ENCODE peak calls at places on chromosomes 12 and 14, in nine cellular contexts. One of them, this sample, is unnamed.
A peak's percentile ranks its signal among the peaks of the same experiment; 100 is the strongest.

GRCh38 chr14:100860556-100861187 is 34.8 kb downstream of the MEG3 start:
- DNase-seq in astrocyte: no peak
- DNase-seq in aorta: peak; percentile 56
- DNase-seq in uterus: no peak
- DNase-seq in CD4-positive, alpha-beta memory T cell: no peak
- DNase-seq in small intestine: no peak
- DNase-seq in tibial artery: no peak
- DNase-seq in kidney: peak; percentile 45
- DNase-seq in CD8-positive, alpha-beta T cell: no peak
- DNase-seq in this sample: no peak

GRCh38 chr14:22887990-22888378 is 5.0 kb downstream of the REM2 start:
- DNase-seq in CD4-positive, alpha-beta memory T cell: peak; percentile 47
- DNase-seq in astrocyte: no peak
- DNase-seq in uterus: no peak
- DNase-seq in tibial artery: peak; percentile 53
- DNase-seq in aorta: peak; percentile 69
- DNase-seq in CD8-positive, alpha-beta T cell: no peak
- DNase-seq in kidney: no peak
- DNase-seq in small intestine: no peak
- DNase-seq in this sample: no peak

GRCh38 chr12:2364566-2365165 is 311.9 kb downstream of the CACNA1C start:
- DNase-seq in astrocyte: no peak
- DNase-seq in tibial artery: no peak
- DNase-seq in CD8-positive, alpha-beta T cell: no peak
- DNase-seq in uterus: no peak
- DNase-seq in small intestine: no peak
- DNase-seq in CD4-positive, alpha-beta memory T cell: no peak
- DNase-seq in aorta: no peak
- DNase-seq in kidney: no peak
- DNase-seq in this sample: no peak

GRCh38 chr12:45756666-45757065 is 27.2 kb downstream of the ARID2 start:
- DNase-seq in tibial artery: no peak
- DNase-seq in astrocyte: no peak
- DNase-seq in CD8-positive, alpha-beta T cell: no peak
- DNase-seq in aorta: no peak
- DNase-seq in CD4-positive, alpha-beta memory T cell: no peak
- DNase-seq in uterus: no peak
- DNase-seq in kidney: no peak
- DNase-seq in small intestine: no peak
- DNase-seq in this sample: peak; percentile 8

GRCh38 chr12:11607313-11608081 is 42.0 kb upstream of the ETV6 start:
- DNase-seq in uterus: no peak
- DNase-seq in CD8-positive, alpha-beta T cell: no peak
- DNase-seq in tibial artery: no peak
- DNase-seq in astrocyte: peak; percentile 76
- DNase-seq in kidney: no peak
- DNase-seq in small intestine: peak; percentile 91
- DNase-seq in aorta: no peak
- DNase-seq in CD4-positive, alpha-beta memory T cell: no peak
- DNase-seq in this sample: no peak

GRCh38 chr12:76201316-76201715 is 116.8 kb upstream of the NAP1L1 start:
- DNase-seq in CD8-positive, alpha-beta T cell: no peak
- DNase-seq in aorta: no peak
- DNase-seq in uterus: no peak
- DNase-seq in astrocyte: no peak
- DNase-seq in small intestine: no peak
- DNase-seq in CD4-positive, alpha-beta memory T cell: no peak
- DNase-seq in kidney: no peak
- DNase-seq in tibial artery: no peak
- DNase-seq in this sample: no peak

GRCh38 chr12:52191841-52192791 is at the start of gene KRT80:
- DNase-seq in small intestine: peak; percentile 93
- DNase-seq in astrocyte: peak; percentile 99
- DNase-seq in CD8-positive, alpha-beta T cell: no peak
- DNase-seq in tibial artery: peak; percentile 96
- DNase-seq in aorta: peak; percentile 98
- DNase-seq in kidney: peak; percentile 96
- DNase-seq in uterus: peak; percentile 92
- DNase-seq in CD4-positive, alpha-beta memory T cell: no peak
- DNase-seq in this sample: peak; percentile 98

GRCh38 chr12:23949212-23950010 is at the start of gene SOX5:
- DNase-seq in CD8-positive, alpha-beta T cell: no peak
- DNase-seq in astrocyte: peak; percentile 75
- DNase-seq in uterus: peak; percentile 18
- DNase-seq in CD4-positive, alpha-beta memory T cell: no peak
- DNase-seq in small intestine: no peak
- DNase-seq in aorta: peak; percentile 79
- DNase-seq in tibial artery: peak; percentile 75
- DNase-seq in kidney: peak; percentile 55
- DNase-seq in this sample: peak; percentile 18

GRCh38 chr14:99850705-99851104 is 57.5 kb downstream of the EML1 start:
- DNase-seq in kidney: no peak
- DNase-seq in CD8-positive, alpha-beta T cell: no peak
- DNase-seq in astrocyte: no peak
- DNase-seq in aorta: no peak
- DNase-seq in uterus: no peak
- DNase-seq in small intestine: no peak
- DNase-seq in CD4-positive, alpha-beta memory T cell: no peak
- DNase-seq in tibial artery: no peak
- DNase-seq in this sample: no peak

GRCh38 chr12:88570103-88570502 is 10.2 kb downstream of the KITLG start:
- DNase-seq in aorta: no peak
- DNase-seq in small intestine: no peak
- DNase-seq in kidney: no peak
- DNase-seq in astrocyte: peak; percentile 74
- DNase-seq in CD8-positive, alpha-beta T cell: no peak
- DNase-seq in CD4-positive, alpha-beta memory T cell: no peak
- DNase-seq in uterus: peak; percentile 47
- DNase-seq in tibial artery: no peak
- DNase-seq in this sample: no peak

GRCh38 chr12:29681996-29682534 is 101.7 kb downstream of the TMTC1 start:
- DNase-seq in astrocyte: peak; percentile 11
- DNase-seq in CD4-positive, alpha-beta memory T cell: no peak
- DNase-seq in CD8-positive, alpha-beta T cell: no peak
- DNase-seq in aorta: no peak
- DNase-seq in uterus: no peak
- DNase-seq in tibial artery: no peak
- DNase-seq in small intestine: no peak
- DNase-seq in kidney: no peak
- DNase-seq in this sample: peak; percentile 33

GRCh38 chr12:108333898-108334699 is 5.0 kb downstream of the CMKLR1 start:
- DNase-seq in uterus: no peak
- DNase-seq in CD4-positive, alpha-beta memory T cell: no peak
- DNase-seq in CD8-positive, alpha-beta T cell: no peak
- DNase-seq in tibial artery: peak; percentile 63
- DNase-seq in aorta: peak; percentile 34
- DNase-seq in small intestine: no peak
- DNase-seq in astrocyte: peak; percentile 17
- DNase-seq in kidney: no peak
- DNase-seq in this sample: peak; percentile 58

GRCh38 chr12:106136263-106136662 is 2.5 kb downstream of the NUAK1 start:
- DNase-seq in CD4-positive, alpha-beta memory T cell: no peak
- DNase-seq in small intestine: peak; percentile 73
- DNase-seq in CD8-positive, alpha-beta T cell: peak; percentile 66
- DNase-seq in astrocyte: peak; percentile 76
- DNase-seq in uterus: peak; percentile 95
- DNase-seq in aorta: peak; percentile 97
- DNase-seq in tibial artery: peak; percentile 93
- DNase-seq in kidney: peak; percentile 93
- DNase-seq in this sample: peak; percentile 70

GRCh38 chr12:106135075-106135474 is 3.7 kb downstream of the NUAK1 start:
- DNase-seq in CD8-positive, alpha-beta T cell: no peak
- DNase-seq in astrocyte: peak; percentile 83
- DNase-seq in kidney: no peak
- DNase-seq in tibial artery: no peak
- DNase-seq in uterus: no peak
- DNase-seq in CD4-positive, alpha-beta memory T cell: no peak
- DNase-seq in aorta: no peak
- DNase-seq in small intestine: no peak
- DNase-seq in this sample: no peak

GRCh38 chr12:106133136-106134087 is 5.3 kb downstream of the NUAK1 start:
- DNase-seq in kidney: no peak
- DNase-seq in CD4-positive, alpha-beta memory T cell: no peak
- DNase-seq in small intestine: no peak
- DNase-seq in aorta: no peak
- DNase-seq in tibial artery: no peak
- DNase-seq in uterus: no peak
- DNase-seq in astrocyte: peak; percentile 70
- DNase-seq in CD8-positive, alpha-beta T cell: no peak
- DNase-seq in this sample: no peak

GRCh38 chr12:106135781-106136180 is 3.0 kb downstream of the NUAK1 start:
- DNase-seq in aorta: no peak
- DNase-seq in astrocyte: no peak
- DNase-seq in uterus: no peak
- DNase-seq in CD4-positive, alpha-beta memory T cell: no peak
- DNase-seq in kidney: no peak
- DNase-seq in tibial artery: no peak
- DNase-seq in small intestine: no peak
- DNase-seq in CD8-positive, alpha-beta T cell: no peak
- DNase-seq in this sample: no peak

DNA sequence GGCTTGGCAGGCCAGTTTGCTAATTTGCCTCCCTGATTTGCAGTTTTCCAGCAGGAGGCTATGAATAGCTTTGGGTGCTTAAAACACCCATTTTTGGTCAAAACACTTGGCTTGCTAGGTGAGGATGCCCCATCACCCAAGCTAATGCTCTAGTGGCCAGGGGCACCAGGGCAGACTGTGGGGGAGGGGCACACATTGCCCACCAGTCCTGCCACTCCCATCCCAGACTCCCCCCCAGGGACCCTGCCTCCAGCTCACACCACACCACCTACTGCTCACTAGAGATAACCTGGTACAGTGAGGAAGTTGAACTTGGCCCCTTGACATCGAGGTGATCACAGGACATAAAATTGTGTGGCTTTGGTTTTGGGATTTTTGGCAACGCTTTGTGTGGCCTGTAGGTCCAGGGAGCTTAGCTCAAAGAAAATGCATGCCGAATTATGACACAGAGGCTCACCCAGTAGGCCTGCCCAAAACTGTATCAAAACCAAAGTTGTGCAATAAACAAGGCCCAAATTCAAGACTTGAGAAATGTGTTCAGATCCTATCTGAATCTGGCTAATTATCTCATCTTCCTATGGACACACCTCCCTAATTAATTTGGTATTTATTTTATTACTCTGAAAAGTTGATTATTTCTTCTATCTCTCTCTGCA is 4.3 kb downstream of the NUAK1 start:
- DNase-seq in CD8-positive, alpha-beta T cell: no peak
- DNase-seq in CD4-positive, alpha-beta memory T cell: no peak
- DNase-seq in tibial artery: no peak
- DNase-seq in aorta: no peak
- DNase-seq in uterus: no peak
- DNase-seq in small intestine: no peak
- DNase-seq in kidney: no peak
- DNase-seq in astrocyte: no peak
- DNase-seq in this sample: no peak
- H3K4me3 ChIP-seq in CD8-positive, alpha-beta T cell: no peak overlapping the region
- H3K4me3 ChIP-seq in CD4-positive, alpha-beta memory T cell: no peak overlapping the region
- H3K4me3 ChIP-seq in tibial artery: peak overlapping the region; percentile 84
- H3K4me3 ChIP-seq in aorta: no peak overlapping the region
- H3K4me3 ChIP-seq in uterus: no peak overlapping the region
- H3K4me3 ChIP-seq in small intestine: no peak overlapping the region
- H3K4me3 ChIP-seq in kidney: no peak overlapping the region
- H3K4me3 ChIP-seq in astrocyte: no peak overlapping the region
- H3K4me3 ChIP-seq in this sample: no peak overlapping the region

DNA sequence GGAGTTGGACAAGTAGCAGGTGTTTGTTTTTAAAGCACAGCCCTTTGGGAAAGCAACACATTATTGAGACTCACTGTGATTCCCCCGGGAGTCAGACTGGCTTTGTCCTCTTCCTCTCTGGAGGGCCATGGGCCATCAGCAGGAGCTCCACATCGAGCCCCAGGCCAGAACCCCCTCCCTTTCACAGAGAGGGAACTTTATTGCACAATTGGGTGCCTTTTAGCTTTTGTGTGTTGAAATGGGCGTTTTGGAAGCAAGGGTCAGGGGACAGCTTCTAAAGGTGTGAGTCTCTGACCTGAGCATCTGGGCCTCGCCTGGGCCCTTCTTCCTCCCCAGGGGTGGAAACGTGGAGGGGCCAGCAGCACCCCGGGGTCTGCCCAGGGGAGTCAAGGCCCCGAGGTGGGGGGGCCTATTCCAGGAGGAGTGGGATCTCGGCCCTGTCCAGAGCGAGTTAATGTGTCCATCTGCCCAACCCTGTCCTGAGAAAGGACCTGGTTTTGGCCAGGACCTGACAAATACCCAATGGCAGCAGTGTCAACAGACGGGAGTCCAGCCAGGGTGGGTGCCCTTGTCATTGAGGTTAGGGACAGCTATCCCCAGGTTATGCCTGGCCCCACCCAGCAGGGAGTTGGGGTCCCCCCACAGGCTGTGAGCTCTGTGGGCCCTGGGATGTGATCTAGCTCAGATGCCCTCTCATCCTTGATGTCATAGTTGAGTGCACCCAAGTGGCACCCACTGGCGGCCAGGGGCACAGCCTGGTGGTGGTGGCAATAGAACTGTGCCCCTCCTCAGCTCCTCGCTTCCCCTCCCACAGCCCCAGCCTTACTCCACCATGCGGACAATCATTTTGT is 37.1 kb downstream of the SLC8B1 start:
- DNase-seq in astrocyte: no peak
- DNase-seq in uterus: no peak
- DNase-seq in kidney: peak; percentile 68
- DNase-seq in CD4-positive, alpha-beta memory T cell: no peak
- DNase-seq in tibial artery: no peak
- DNase-seq in CD8-positive, alpha-beta T cell: no peak
- DNase-seq in small intestine: no peak
- DNase-seq in aorta: no peak
- DNase-seq in this sample: no peak
- H3K36me3 ChIP-seq in astrocyte: no peaks in the 10 kb centered on the region
- H3K36me3 ChIP-seq in uterus: no peaks in the 10 kb centered on the region
- H3K36me3 ChIP-seq in kidney: peaks cover 21% of the 10 kb centered on the region
- H3K36me3 ChIP-seq in CD4-positive, alpha-beta memory T cell: peaks cover 17% of the 10 kb centered on the region
- H3K36me3 ChIP-seq in tibial artery: peaks cover 46% of the 10 kb centered on the region
- H3K36me3 ChIP-seq in CD8-positive, alpha-beta T cell: peaks cover 10% of the 10 kb centered on the region
- H3K36me3 ChIP-seq in small intestine: peaks cover 11% of the 10 kb centered on the region
- H3K36me3 ChIP-seq in aorta: no peaks in the 10 kb centered on the region
- H3K36me3 ChIP-seq in this sample: no peaks in the 10 kb centered on the region

GRCh38 chr14:93107383-93107782 is 8.3 kb downstream of the ITPK1 start:
- DNase-seq in CD4-positive, alpha-beta memory T cell: no peak
- DNase-seq in uterus: no peak
- DNase-seq in CD8-positive, alpha-beta T cell: no peak
- DNase-seq in tibial artery: no peak
- DNase-seq in aorta: no peak
- DNase-seq in small intestine: peak; percentile 81
- DNase-seq in astrocyte: no peak
- DNase-seq in kidney: no peak
- DNase-seq in this sample: no peak
- H3K9me3 ChIP-seq in CD4-positive, alpha-beta memory T cell: no peaks in the 10 kb centered on the region
- H3K9me3 ChIP-seq in uterus: no peaks in the 10 kb centered on the region
- H3K9me3 ChIP-seq in CD8-positive, alpha-beta T cell: no peaks in the 10 kb centered on the region
- H3K9me3 ChIP-seq in tibial artery: no peaks in the 10 kb centered on the region
- H3K9me3 ChIP-seq in aorta: no peaks in the 10 kb centered on the region
- H3K9me3 ChIP-seq in small intestine: no peaks in the 10 kb centered on the region
- H3K9me3 ChIP-seq in astrocyte: no peaks in the 10 kb centered on the region
- H3K9me3 ChIP-seq in kidney: no peaks in the 10 kb centered on the region
- H3K9me3 ChIP-seq in this sample: no peaks in the 10 kb centered on the region

GRCh38 chr14:68945190-68945584 is 33.9 kb downstream of the ACTN1 start:
- DNase-seq in astrocyte: no peak
- DNase-seq in uterus: no peak
- DNase-seq in tibial artery: no peak
- DNase-seq in kidney: peak; percentile 15
- DNase-seq in CD8-positive, alpha-beta T cell: no peak
- DNase-seq in aorta: no peak
- DNase-seq in CD4-positive, alpha-beta memory T cell: no peak
- DNase-seq in small intestine: no peak
- DNase-seq in this sample: no peak
- H3K4me3 ChIP-seq in astrocyte: no peak overlapping the region
- H3K4me3 ChIP-seq in uterus: no peak overlapping the region
- H3K4me3 ChIP-seq in tibial artery: no peak overlapping the region
- H3K4me3 ChIP-seq in kidney: no peak overlapping the region
- H3K4me3 ChIP-seq in CD8-positive, alpha-beta T cell: peak overlapping the region; percentile 26
- H3K4me3 ChIP-seq in aorta: no peak overlapping the region
- H3K4me3 ChIP-seq in CD4-positive, alpha-beta memory T cell: no peak overlapping the region
- H3K4me3 ChIP-seq in small intestine: no peak overlapping the region
- H3K4me3 ChIP-seq in this sample: no peak overlapping the region

This sample was measured in MG63.